ENCODE peak calls at places on chromosomes 7 and 10, in five cellular contexts. Z, U, S, I and O are unnamed samples.

GRCh38 chr7:70838292-70838907 is 293.5 kb upstream of the GALNT17 start:
- DNase-seq in Z (no peak), U (no peak), S (no peak), I (no peak), O (no peak)

GRCh38 chr7:18874875-18875274 is 242.6 kb downstream of the TWIST1 start:
- DNase-seq in Z (no peak), U (no peak), S (no peak), I (no peak), O (no peak)

GRCh38 chr10:18364987-18365775 is 225.0 kb downstream of the CACNB2 start:
- DNase-seq in Z (no peak), U (no peak), S (no peak), I (no peak), O (no peak)

GRCh38 chr10:49161411-49161997 is 26.7 kb downstream of the TMEM273 start:
- DNase-seq in Z (peak), U (peak), S (no peak), I (no peak), O (no peak)

GRCh38 chr10:66519616-66520015 is 406.2 kb upstream of the LRRTM3 start:
- DNase-seq in Z (no peak), U (no peak), S (no peak), I (no peak), O (no peak)

GRCh38 chr7:132298782-132299181 is 277.5 kb downstream of the PLXNA4 start:
- DNase-seq in Z (peak), U (no peak), S (no peak), I (no peak), O (no peak)

GRCh38 chr10:323651-324293 is 188.5 kb downstream of the ZMYND11 start:
- DNase-seq in Z (peak), U (no peak), S (peak), I (peak), O (no peak)

GRCh38 chr10:31042670-31043069 is 11.0 kb upstream of the ZNF438 start:
- DNase-seq in Z (no peak), U (no peak), S (no peak), I (no peak), O (no peak)

GRCh38 chr7:155437836-155438235 is 20.1 kb upstream of the EN2 start:
- DNase-seq in Z (no peak), U (no peak), S (no peak), I (no peak), O (no peak)

GRCh38 chr10:124647421-124648130 is 96.6 kb downstream of the FAM53B start:
- DNase-seq in Z (peak), U (peak), S (peak), I (peak), O (no peak)
- TF ChIP-seq MAFK in Z (no peak), U (no peak), S (no peak), I (no peak), O (no peak)

GRCh38 chr7:69419928-69420327 is 178.3 kb upstream of the AUTS2 start:
- DNase-seq in Z (no peak), U (no peak), S (no peak), I (no peak), O (no peak)

GRCh38 chr7:69428089-69428488 is 170.2 kb upstream of the AUTS2 start:
- DNase-seq in Z (no peak), U (no peak), S (no peak), I (no peak), O (no peak)

GRCh38 chr7:69418865-69419670 is 179.2 kb upstream of the AUTS2 start:
- DNase-seq in Z (no peak), U (no peak), S (no peak), I (no peak), O (no peak)

DNA sequence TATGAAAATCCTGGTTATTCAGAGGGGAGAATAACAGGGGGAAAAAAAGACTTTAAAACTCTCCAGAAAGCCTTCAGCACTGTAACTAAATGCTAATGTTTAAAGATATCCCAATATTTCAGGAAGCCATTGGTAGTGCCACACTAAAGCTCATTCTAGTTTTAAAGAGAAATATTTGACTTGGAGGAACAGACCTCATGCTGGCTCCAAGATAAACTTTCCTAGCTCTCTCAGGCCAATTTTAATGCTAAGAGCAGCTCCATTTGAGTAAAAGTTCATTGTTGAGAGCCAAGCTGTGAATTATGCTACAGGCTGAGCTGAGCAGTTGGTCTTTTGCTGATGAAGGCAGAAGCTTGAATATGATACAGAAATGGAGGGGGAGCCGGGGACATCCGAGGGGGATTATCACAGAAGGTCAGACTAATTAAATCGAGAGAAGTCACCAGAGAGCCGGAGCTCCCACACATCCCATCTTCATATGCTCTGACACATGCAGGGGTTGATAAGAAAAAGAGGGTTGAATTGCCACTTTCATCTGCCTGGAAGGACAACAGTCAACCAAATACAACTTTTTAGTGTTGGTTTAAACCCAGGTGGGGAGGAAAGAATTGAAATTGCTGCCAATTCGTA is 175.7 kb upstream of the AUTS2 start:
- DNase-seq in Z (no peak), U (no peak), S (no peak), I (no peak), O (no peak)
- TF ChIP-seq MAFK in Z (no peak), U (no peak), S (no peak), I (no peak), O (no peak)

DNA sequence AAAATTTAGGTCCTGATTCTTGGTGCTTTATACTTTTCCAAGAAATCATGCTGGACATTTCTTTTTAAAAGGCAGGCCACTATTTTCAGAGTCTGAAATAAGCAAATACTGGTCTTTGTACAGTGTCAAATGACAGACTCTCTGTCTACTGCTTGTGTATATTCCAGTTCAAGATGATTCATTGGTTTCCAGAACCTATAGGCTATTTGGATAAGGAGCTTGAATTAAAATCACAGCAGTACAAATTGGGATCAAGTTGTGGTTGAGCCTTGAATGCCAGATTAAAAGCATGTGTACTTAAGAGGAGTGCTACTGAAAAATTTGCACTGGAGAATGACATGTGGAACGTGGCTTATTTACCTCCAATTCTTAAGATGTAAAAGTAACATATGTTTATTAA is 10.7 kb downstream of the KMT2E start:
- DNase-seq in Z (peak), U (no peak), S (no peak), I (peak), O (no peak)
- TF ChIP-seq MAFK in Z (no peak), U (no peak), S (no peak), I (no peak), O (no peak)

GRCh38 chr7:80413395-80413955 is 98.4 kb downstream of the GNAT3 start:
- DNase-seq in Z (no peak), U (no peak), S (no peak), I (no peak), O (no peak)

GRCh38 chr7:80410081-80410480 is 101.8 kb downstream of the GNAT3 start:
- DNase-seq in Z (peak), U (no peak), S (no peak), I (no peak), O (no peak)

GRCh38 chr7:80414331-80414730 is 97.5 kb downstream of the GNAT3 start:
- DNase-seq in Z (no peak), U (no peak), S (no peak), I (no peak), O (no peak)

GRCh38 chr7:80412842-80413241 is 99.0 kb downstream of the GNAT3 start:
- DNase-seq in Z (peak), U (no peak), S (no peak), I (no peak), O (no peak)

GRCh38 chr7:80411621-80412020 is 100.2 kb downstream of the GNAT3 start:
- DNase-seq in Z (peak), U (no peak), S (no peak), I (no peak), O (no peak)
- TF ChIP-seq MAFK in Z (no peak), U (no peak), S (no peak), I (no peak), O (no peak)

DNA sequence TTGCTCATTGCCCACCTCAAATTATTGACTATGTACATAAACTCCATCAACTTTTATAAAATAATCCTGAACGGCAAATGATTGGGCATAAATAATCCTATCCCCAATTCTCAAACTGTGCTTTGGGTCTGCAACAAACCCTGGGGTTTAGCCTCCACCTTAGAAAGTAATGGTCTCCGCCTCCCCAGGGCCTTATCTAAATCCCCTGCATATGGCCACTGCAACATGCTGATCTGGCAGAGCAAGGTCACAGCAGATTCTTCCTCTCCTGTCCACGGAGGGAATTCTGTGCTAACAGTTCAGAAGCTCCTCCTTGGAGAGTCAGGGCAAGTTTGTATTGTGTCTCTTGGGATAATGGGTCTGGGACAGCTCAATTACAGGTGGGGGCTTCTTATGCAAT is 18.4 kb downstream of the FXYD4 start:
- DNase-seq in Z (no peak), U (peak), S (no peak), I (no peak), O (no peak)
- TF ChIP-seq MAFK in Z (no peak), U (peak), S (no peak), I (no peak), O (no peak)

GRCh38 chr10:3882855-3883254 is 97.8 kb upstream of the KLF6 start:
- DNase-seq in Z (no peak), U (no peak), S (no peak), I (no peak), O (no peak)
- TF ChIP-seq MAFK in Z (no peak), U (no peak), S (no peak), I (no peak), O (no peak)